ENCODE peak calls at places on chromosome 22, in seven cellular contexts. O is AG09309, H is kidney, L is BJ, T is SK-N-SH, Z is bronchial epithelial cell, V is A549. Q is an unnamed sample.

GRCh38 chr22:26835929-26836528 is 178.6 kb downstream of the MIAT start:
- DNase-seq in H (no peak), T (peak), V (peak), O (no peak), Z (peak), L (no peak), Q (peak)

GRCh38 chr22:42397332-42398246 is 34.6 kb downstream of the NFAM1 start:
- DNase-seq in V (no peak), T (no peak), H (no peak), Z (no peak), O (no peak), L (no peak), Q (no peak)

GRCh38 chr22:24474649-24475048 is 20.5 kb upstream of the UPB1 start:
- DNase-seq in O (no peak), H (no peak), L (no peak), V (no peak), Z (no peak), T (no peak), Q (no peak)

GRCh38 chr22:38028344-38029130 is 28.7 kb upstream of the PICK1 start:
- DNase-seq in O (no peak), Z (no peak), V (no peak), H (peak), L (no peak), T (no peak), Q (no peak)

GRCh38 chr22:43014062-43014875 is 680 bp downstream of the PACSIN2 start:
- DNase-seq in V (no peak), O (no peak), Z (no peak), L (no peak), T (peak), H (peak), Q (no peak)

GRCh38 chr22:31683181-31684105 is 21.4 kb upstream of the PISD start:
- DNase-seq in L (no peak), Z (peak), O (no peak), T (no peak), H (peak), V (no peak), Q (no peak)

GRCh38 chr22:40156001-40156516 is 21.7 kb upstream of the TNRC6B start:
- DNase-seq in O (no peak), Z (peak), H (no peak), T (no peak), L (no peak), V (peak), Q (peak)

GRCh38 chr22:33888821-33889220 is 31.5 kb downstream of the LARGE1 start:
- DNase-seq in H (no peak), O (no peak), V (no peak), Z (no peak), L (no peak), T (no peak), Q (no peak)

GRCh38 chr22:48235744-48236143 is 1473.3 kb downstream of the TBC1D22A start:
- DNase-seq in H (no peak), V (no peak), Z (no peak), L (no peak), O (no peak), T (no peak), Q (no peak)

GRCh38 chr22:25712661-25713400 is 29.2 kb upstream of the MYO18B start:
- DNase-seq in O (no peak), T (no peak), L (no peak), V (no peak), Z (no peak), H (no peak), Q (no peak)

GRCh38 chr22:17087176-17088131 is 2.7 kb downstream of the IL17RA start:
- DNase-seq in H (no peak), T (no peak), O (peak), L (no peak), Z (no peak), V (no peak), Q (peak)

GRCh38 chr22:34808618-34809017 is 257.3 kb upstream of the ISX start:
- DNase-seq in T (no peak), H (no peak), Z (no peak), L (no peak), V (no peak), O (no peak), Q (no peak)

GRCh38 chr22:45451988-45452387 is 38.5 kb downstream of the RIBC2 start:
- DNase-seq in L (no peak), T (no peak), V (no peak), Z (no peak), O (no peak), H (no peak), Q (no peak)

GRCh38 chr22:27621671-27622070 is 179.9 kb downstream of the MN1 start:
- DNase-seq in L (no peak), H (no peak), O (no peak), T (no peak), V (no peak), Z (no peak), Q (no peak)

GRCh38 chr22:43167001-43167589 is 15.7 kb downstream of the TSPO start:
- DNase-seq in V (no peak), Z (no peak), H (no peak), O (no peak), T (no peak), L (no peak), Q (no peak)

GRCh38 chr22:27624705-27625104 is 176.9 kb downstream of the MN1 start:
- DNase-seq in H (no peak), L (no peak), Z (no peak), O (no peak), V (no peak), T (no peak), Q (no peak)

GRCh38 chr22:37784829-37785495 is 22.8 kb upstream of the GCAT start:
- DNase-seq in T (peak), V (no peak), O (no peak), Z (peak), L (no peak), H (peak), Q (no peak)

GRCh38 chr22:50604623-50605348 is 4.2 kb downstream of the MAPK8IP2 start:
- DNase-seq in Z (no peak), T (no peak), L (no peak), V (no peak), H (peak), O (no peak), Q (no peak)

GRCh38 chr22:38953577-38954413 is 3.6 kb upstream of the APOBEC3A start:
- DNase-seq in L (no peak), H (peak), T (no peak), O (no peak), Z (peak), V (peak), Q (no peak)

GRCh38 chr22:50191041-50191740 is 5.5 kb downstream of the TRABD start:
- DNase-seq in L (no peak), O (no peak), Z (no peak), H (peak), T (peak), V (no peak), Q (no peak)

GRCh38 chr22:48677621-48678020 is 1150.1 kb downstream of the BRD1 start:
- DNase-seq in V (no peak), T (no peak), O (no peak), Z (no peak), H (peak), L (no peak), Q (no peak)

GRCh38 chr22:26642465-26643367 is 14.7 kb upstream of the MIAT start:
- DNase-seq in L (no peak), V (no peak), O (no peak), H (no peak), Z (no peak), T (no peak), Q (no peak)

GRCh38 chr22:44200855-44201550 is 20.3 kb downstream of the PARVG start:
- DNase-seq in T (no peak), Z (no peak), H (peak), V (no peak), O (no peak), L (no peak), Q (no peak)

GRCh38 chr22:31081963-31082605 is 966 bp downstream of the SMTN start:
- DNase-seq in L (no peak), H (no peak), O (no peak), V (no peak), Z (peak), T (peak), Q (peak)

GRCh38 chr22:49448546-49448945 is 379.1 kb downstream of the BRD1 start:
- DNase-seq in T (no peak), H (no peak), Z (no peak), L (no peak), O (no peak), V (no peak), Q (no peak)

GRCh38 chr22:42794551-42795510 is 62.2 kb downstream of the ARFGAP3 start:
- DNase-seq in V (no peak), L (no peak), T (no peak), Z (no peak), O (no peak), H (no peak), Q (no peak)

GRCh38 chr22:43363580-43364435 is 20.6 kb upstream of the SCUBE1 start:
- DNase-seq in Z (no peak), V (no peak), H (no peak), T (no peak), L (no peak), O (no peak), Q (no peak)

GRCh38 chr22:19398206-19398605 is 33.3 kb downstream of the HIRA start:
- DNase-seq in O (no peak), V (no peak), T (no peak), H (peak), L (no peak), Z (no peak), Q (no peak)

GRCh38 chr22:32723632-32724031 is 77.9 kb upstream of the TIMP3 start:
- DNase-seq in Z (peak), H (peak), L (peak), V (no peak), T (no peak), O (peak), Q (peak)

GRCh38 chr22:24434472-24435322 is 7.3 kb downstream of the ADORA2A start:
- DNase-seq in T (peak), H (peak), L (no peak), Z (no peak), O (no peak), V (no peak), Q (no peak)

GRCh38 chr22:38317995-38318715 is 922 bp upstream of the CSNK1E start:
- DNase-seq in H (peak), O (peak), T (no peak), V (peak), L (peak), Z (peak), Q (peak)

GRCh38 chr22:29207231-29207550 is 1.5 kb downstream of the EMID1 start:
- DNase-seq in Z (no peak), H (no peak), T (no peak), L (no peak), V (no peak), O (no peak), Q (no peak)

GRCh38 chr22:29206372-29207230 is 905 bp downstream of the EMID1 start:
- DNase-seq in H (no peak), Z (no peak), L (no peak), O (no peak), V (no peak), T (peak), Q (no peak)

GRCh38 chr22:29204617-29205183 is 996 bp upstream of the EMID1 start:
- DNase-seq in L (no peak), V (no peak), H (no peak), T (peak), Z (no peak), O (no peak), Q (no peak)

GRCh38 chr22:29205260-29205597 is 467 bp upstream of the EMID1 start:
- DNase-seq in V (no peak), L (no peak), Z (no peak), H (no peak), T (no peak), O (no peak), Q (no peak)

GRCh38 chr22:29205598-29206371 is at the start of gene EMID1:
- DNase-seq in Z (no peak), H (peak), L (no peak), O (no peak), T (peak), V (no peak), Q (no peak)
- TF ChIP-seq CTCF in Z (peak), H (no peak), L (peak), O (peak), T (no peak), V (no peak), Q (no peak)

DNA sequence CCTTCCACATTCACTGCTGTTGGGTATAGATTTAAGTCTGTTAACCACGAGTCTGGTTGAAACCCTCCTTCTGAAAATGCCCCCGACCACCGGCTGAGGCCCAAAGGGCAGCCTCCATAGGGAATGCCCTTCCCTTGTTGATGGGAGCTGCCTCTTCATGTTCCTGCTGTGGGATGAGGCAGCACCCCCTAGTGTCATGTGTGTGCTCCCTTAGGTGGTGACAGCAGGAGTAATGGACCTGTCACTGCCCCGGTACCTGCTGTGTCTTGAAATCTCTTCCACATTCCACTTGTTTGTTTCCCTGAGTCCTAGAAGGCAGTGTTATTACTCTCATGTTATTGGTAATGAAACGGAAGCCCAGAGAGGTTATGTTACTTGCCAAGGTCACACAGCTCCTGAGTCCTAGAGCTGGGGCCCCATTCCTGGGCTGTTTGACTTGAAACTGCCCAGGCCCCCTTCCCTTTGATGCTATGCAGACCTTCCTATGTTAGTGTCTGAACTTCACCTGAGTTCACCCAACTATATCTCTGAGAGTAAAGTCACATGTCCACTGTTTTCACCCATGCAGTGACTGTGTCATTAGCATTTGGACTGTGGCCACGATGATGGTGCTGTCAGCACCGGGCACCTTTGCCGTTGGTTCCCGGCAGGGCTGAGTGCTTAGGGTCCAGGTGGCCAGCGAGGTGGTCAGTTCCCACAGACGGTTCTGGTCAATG is 234.3 kb downstream of the TBC1D22A start:
- DNase-seq in T (peak), V (peak), L (no peak), Z (peak), H (peak), O (no peak), Q (peak)
- TF ChIP-seq CTCF in T (no peak), V (peak), L (peak), Z (peak), H (no peak), O (peak), Q (peak)

GRCh38 chr22:29040385-29041275 is 21.0 kb downstream of the C22orf31 start:
- DNase-seq in L (peak), Z (peak), T (peak), H (no peak), O (peak), V (no peak), Q (peak)
- TF ChIP-seq CTCF in L (peak), Z (peak), T (peak), H (peak), O (peak), V (peak), Q (peak)

GRCh38 chr22:36331912-36332622 is 55.7 kb downstream of the MYH9 start:
- DNase-seq in H (peak), Z (no peak), T (peak), L (no peak), O (no peak), V (peak), Q (no peak)

GRCh38 chr22:36334081-36334831 is 53.5 kb downstream of the MYH9 start:
- DNase-seq in O (no peak), H (no peak), V (no peak), L (no peak), T (no peak), Z (no peak), Q (no peak)

GRCh38 chr22:36333632-36334031 is 54.1 kb downstream of the MYH9 start:
- DNase-seq in L (no peak), T (no peak), V (no peak), O (no peak), H (no peak), Z (peak), Q (no peak)

GRCh38 chr22:36331306-36331911 is 56.4 kb downstream of the MYH9 start:
- DNase-seq in H (peak), V (peak), L (peak), Z (peak), O (peak), T (peak), Q (peak)

DNA sequence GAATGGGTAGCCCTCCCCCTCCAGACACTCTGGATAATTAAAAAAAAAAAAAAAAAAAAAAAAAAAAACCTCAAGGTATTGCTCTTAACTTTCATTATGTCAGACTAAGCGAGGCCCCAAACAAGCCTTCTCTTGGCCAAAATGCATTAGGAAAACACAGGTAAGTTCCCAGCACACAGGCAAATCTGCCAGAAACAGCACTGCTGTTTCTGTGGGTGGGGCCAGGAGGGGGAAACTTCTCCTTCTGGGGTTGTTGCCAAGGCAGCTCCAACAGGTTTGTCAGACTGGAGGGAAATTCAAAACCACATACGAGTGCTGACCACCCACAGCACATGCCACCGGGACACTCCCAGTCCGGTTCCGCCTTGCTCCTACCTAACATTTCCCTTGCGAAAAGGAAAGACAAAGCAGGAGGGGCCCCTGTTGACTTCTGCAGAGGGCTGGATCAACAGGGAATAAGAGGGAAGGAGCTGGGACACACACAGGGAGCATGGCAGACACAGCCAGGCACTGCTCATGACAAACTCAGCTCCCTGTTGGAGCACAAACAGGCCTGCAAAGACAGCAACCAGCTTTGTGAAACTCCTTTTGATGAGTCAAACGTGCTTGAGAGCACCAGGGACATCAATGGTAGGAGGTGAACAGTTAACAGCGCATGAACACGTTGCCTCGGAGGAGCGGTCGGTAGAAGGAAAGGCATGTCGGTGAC is 55.0 kb downstream of the MYH9 start:
- DNase-seq in V (no peak), O (no peak), Z (peak), T (no peak), H (no peak), L (no peak), Q (peak)
- TF ChIP-seq CTCF in V (no peak), O (no peak), Z (no peak), T (no peak), H (no peak), L (no peak), Q (no peak)